ENCODE peak calls at places on chromosomes 5 and 9, in four cellular contexts. O, F, Q and N are unnamed samples.

GRCh38 chr9:89463986-89464901 is 33.7 kb downstream of the SEMA4D start:
- DNase-seq in O (no peak), F (no peak), Q (peak; percentile 68), N (no peak)

GRCh38 chr9:114037961-114038723 is 40.0 kb downstream of the AMBP start:
- DNase-seq in O (no peak), F (no peak), Q (no peak), N (no peak)

GRCh38 chr5:40112875-40113274 is 566.8 kb upstream of the PTGER4 start:
- DNase-seq in O (no peak), F (no peak), Q (no peak), N (no peak)

GRCh38 chr9:100473271-100474081 is 527 bp downstream of the TMEFF1 start:
- DNase-seq in O (peak; percentile 20), F (peak; percentile 34), Q (peak; percentile 23), N (peak; percentile 66)

GRCh38 chr5:50958852-50959457 is 292.5 kb downstream of the PARP8 start:
- DNase-seq in O (peak; percentile 49), F (peak; percentile 35), Q (no peak), N (peak; percentile 78)

GRCh38 chr5:56908942-56909293 is 478 bp upstream of the SETD9 start:
- DNase-seq in O (no peak), F (no peak), Q (no peak), N (peak; percentile 97)

GRCh38 chr9:99000480-99001395 is 57.0 kb downstream of the COL15A1 start:
- DNase-seq in O (peak; percentile 68), F (peak; percentile 70), Q (no peak), N (peak; percentile 71)

GRCh38 chr5:172897691-172898512 is 61.3 kb upstream of the RPL26L1 start:
- DNase-seq in O (peak; percentile 31), F (peak; percentile 96), Q (no peak), N (no peak)

GRCh38 chr9:21605489-21605931 is 123.4 kb upstream of the IFNE start:
- DNase-seq in O (peak; percentile 37), F (peak; percentile 89), Q (no peak), N (no peak)

GRCh38 chr5:157109744-157110143 is 900 bp upstream of the HAVCR2 start:
- DNase-seq in O (no peak), F (no peak), Q (no peak), N (no peak)

GRCh38 chr5:76025069-76025468 is 58.1 kb upstream of the SV2C start:
- DNase-seq in O (no peak), F (no peak), Q (no peak), N (no peak)

GRCh38 chr5:74639538-74640449 is 734 bp downstream of the ENC1 start:
- DNase-seq in O (peak; percentile 26), F (peak; percentile 44), Q (no peak), N (peak; percentile 86)

GRCh38 chr5:172007795-172008465 is 1.5 kb upstream of the FBXW11 start:
- DNase-seq in O (peak; percentile 60), F (no peak), Q (no peak), N (no peak)

GRCh38 chr9:89991204-89991790 is 386.5 kb downstream of the GADD45G start:
- DNase-seq in O (no peak), F (no peak), Q (no peak), N (no peak)

GRCh38 chr5:141799507-141800167 is 78.6 kb downstream of the PCDH1 start:
- DNase-seq in O (no peak), F (no peak), Q (no peak), N (no peak)

GRCh38 chr5:54013556-54014157 is 296.7 kb downstream of the ARL15 start:
- DNase-seq in O (peak; percentile 60), F (peak; percentile 80), Q (peak; percentile 23), N (peak; percentile 41)

GRCh38 chr9:101398930-101399640 is 434 bp downstream of the ZNF189 start:
- DNase-seq in O (no peak), F (peak; percentile 3), Q (no peak), N (peak; percentile 35)